ENCODE peak calls at places on chromosomes 11 and 22, in seven cellular contexts. One of them, this sample, is unnamed.

GRCh38 chr11:126385991-126386728 is 30.7 kb downstream of the ST3GAL4 start:
- DNase-seq in H1: no peak
- DNase-seq in trophoblast cell: no peak
- DNase-seq in mesenchymal stem cell: no peak
- DNase-seq in mesendoderm: no peak
- DNase-seq in IMR-90: no peak
- DNase-seq in neuronal stem cell: no peak
- DNase-seq in this sample: no peak

GRCh38 chr11:77193915-77194830 is 66.1 kb downstream of the MYO7A start:
- DNase-seq in neuronal stem cell: no peak
- DNase-seq in trophoblast cell: no peak
- DNase-seq in H1: no peak
- DNase-seq in IMR-90: no peak
- DNase-seq in mesendoderm: no peak
- DNase-seq in mesenchymal stem cell: no peak
- DNase-seq in this sample: no peak

GRCh38 chr11:65357856-65358356 is 3.4 kb downstream of the TIGD3 start:
- DNase-seq in neuronal stem cell: no peak
- DNase-seq in mesenchymal stem cell: peak; percentile 33
- DNase-seq in IMR-90: no peak
- DNase-seq in mesendoderm: no peak
- DNase-seq in H1: no peak
- DNase-seq in trophoblast cell: no peak
- DNase-seq in this sample: no peak

GRCh38 chr11:33258631-33259184 is 1.5 kb downstream of the HIPK3 start:
- DNase-seq in mesendoderm: no peak
- DNase-seq in neuronal stem cell: no peak
- DNase-seq in H1: no peak
- DNase-seq in mesenchymal stem cell: no peak
- DNase-seq in IMR-90: peak; percentile 56
- DNase-seq in trophoblast cell: peak; percentile 76
- DNase-seq in this sample: no peak

GRCh38 chr11:31870609-31871309 is 59.6 kb upstream of the PAX6 start:
- DNase-seq in mesendoderm: peak; percentile 92
- DNase-seq in trophoblast cell: peak; percentile 65
- DNase-seq in H1: peak; percentile 84
- DNase-seq in IMR-90: peak; percentile 33
- DNase-seq in mesenchymal stem cell: peak; percentile 49
- DNase-seq in neuronal stem cell: peak; percentile 85
- DNase-seq in this sample: peak; percentile 92

GRCh38 chr11:26201411-26201810 is 130.5 kb upstream of the ANO3 start:
- DNase-seq in trophoblast cell: no peak
- DNase-seq in neuronal stem cell: no peak
- DNase-seq in mesenchymal stem cell: peak; percentile 78
- DNase-seq in IMR-90: peak; percentile 88
- DNase-seq in mesendoderm: no peak
- DNase-seq in H1: no peak
- DNase-seq in this sample: no peak

GRCh38 chr11:2466869-2467694 is 22.3 kb downstream of the KCNQ1 start:
- DNase-seq in H1: no peak
- DNase-seq in trophoblast cell: no peak
- DNase-seq in mesenchymal stem cell: no peak
- DNase-seq in neuronal stem cell: no peak
- DNase-seq in IMR-90: no peak
- DNase-seq in mesendoderm: no peak
- DNase-seq in this sample: no peak

GRCh38 chr11:104146421-104146820 is 17.5 kb downstream of the PDGFD start:
- DNase-seq in trophoblast cell: no peak
- DNase-seq in IMR-90: no peak
- DNase-seq in H1: no peak
- DNase-seq in mesendoderm: no peak
- DNase-seq in neuronal stem cell: no peak
- DNase-seq in mesenchymal stem cell: no peak
- DNase-seq in this sample: no peak

GRCh38 chr11:111330234-111330893 is 32.0 kb downstream of the POU2AF3 start:
- DNase-seq in neuronal stem cell: no peak
- DNase-seq in mesenchymal stem cell: no peak
- DNase-seq in IMR-90: no peak
- DNase-seq in mesendoderm: no peak
- DNase-seq in H1: no peak
- DNase-seq in trophoblast cell: no peak
- DNase-seq in this sample: no peak

GRCh38 chr11:69369945-69370344 is 76.0 kb downstream of the MYEOV start:
- DNase-seq in IMR-90: no peak
- DNase-seq in mesenchymal stem cell: no peak
- DNase-seq in H1: no peak
- DNase-seq in trophoblast cell: no peak
- DNase-seq in neuronal stem cell: no peak
- DNase-seq in mesendoderm: no peak
- DNase-seq in this sample: no peak

GRCh38 chr22:24402460-24403192 is 24.8 kb upstream of the ADORA2A start:
- DNase-seq in H1: no peak
- DNase-seq in mesenchymal stem cell: peak; percentile 94
- DNase-seq in IMR-90: peak; percentile 94
- DNase-seq in neuronal stem cell: no peak
- DNase-seq in mesendoderm: no peak
- DNase-seq in trophoblast cell: peak; percentile 57
- DNase-seq in this sample: no peak

GRCh38 chr11:104610597-104610996 is 287.7 kb downstream of the CASP12 start:
- DNase-seq in IMR-90: no peak
- DNase-seq in mesendoderm: no peak
- DNase-seq in H1: no peak
- DNase-seq in neuronal stem cell: no peak
- DNase-seq in mesenchymal stem cell: no peak
- DNase-seq in trophoblast cell: no peak
- DNase-seq in this sample: no peak

GRCh38 chr11:36746886-36747710 is 149.1 kb upstream of the RAG2 start:
- DNase-seq in IMR-90: peak; percentile 92
- DNase-seq in mesenchymal stem cell: peak; percentile 87
- DNase-seq in mesendoderm: peak; percentile 92
- DNase-seq in trophoblast cell: peak; percentile 92
- DNase-seq in H1: peak; percentile 92
- DNase-seq in neuronal stem cell: peak; percentile 90
- DNase-seq in this sample: peak; percentile 90

GRCh38 chr11:23856654-23857053 is 640.2 kb upstream of the LUZP2 start:
- DNase-seq in mesendoderm: no peak
- DNase-seq in neuronal stem cell: no peak
- DNase-seq in trophoblast cell: no peak
- DNase-seq in IMR-90: peak; percentile 67
- DNase-seq in H1: no peak
- DNase-seq in mesenchymal stem cell: peak; percentile 86
- DNase-seq in this sample: no peak

GRCh38 chr11:20417771-20418170 is 30.3 kb downstream of the PRMT3 start:
- DNase-seq in IMR-90: no peak
- DNase-seq in mesenchymal stem cell: no peak
- DNase-seq in H1: no peak
- DNase-seq in mesendoderm: no peak
- DNase-seq in trophoblast cell: no peak
- DNase-seq in neuronal stem cell: no peak
- DNase-seq in this sample: no peak

GRCh38 chr11:118915396-118915795 is 10.3 kb downstream of the BCL9L start:
- DNase-seq in neuronal stem cell: no peak
- DNase-seq in IMR-90: no peak
- DNase-seq in trophoblast cell: no peak
- DNase-seq in H1: no peak
- DNase-seq in mesenchymal stem cell: no peak
- DNase-seq in mesendoderm: no peak
- DNase-seq in this sample: no peak

GRCh38 chr11:119316729-119317591 is at the start of gene MCAM:
- DNase-seq in mesendoderm: peak; percentile 75
- DNase-seq in neuronal stem cell: no peak
- DNase-seq in trophoblast cell: peak; percentile 65
- DNase-seq in IMR-90: peak; percentile 48
- DNase-seq in H1: peak; percentile 76
- DNase-seq in mesenchymal stem cell: peak; percentile 71
- DNase-seq in this sample: peak; percentile 69

GRCh38 chr11:84398017-84398626 is 1112.0 kb upstream of the CCDC90B start:
- DNase-seq in mesendoderm: peak; percentile 66
- DNase-seq in IMR-90: peak; percentile 1
- DNase-seq in trophoblast cell: peak; percentile 7
- DNase-seq in neuronal stem cell: no peak
- DNase-seq in mesenchymal stem cell: peak; percentile 24
- DNase-seq in H1: no peak
- DNase-seq in this sample: no peak

GRCh38 chr11:61545341-61545740 is 35.5 kb downstream of the SYT7 start:
- DNase-seq in mesenchymal stem cell: no peak
- DNase-seq in neuronal stem cell: no peak
- DNase-seq in IMR-90: no peak
- DNase-seq in H1: no peak
- DNase-seq in trophoblast cell: peak; percentile 9
- DNase-seq in mesendoderm: peak; percentile 55
- DNase-seq in this sample: no peak

GRCh38 chr11:134003792-134004405 is 47.1 kb upstream of the IGSF9B start:
- DNase-seq in trophoblast cell: no peak
- DNase-seq in mesendoderm: no peak
- DNase-seq in neuronal stem cell: no peak
- DNase-seq in IMR-90: no peak
- DNase-seq in H1: no peak
- DNase-seq in mesenchymal stem cell: no peak
- DNase-seq in this sample: no peak

GRCh38 chr11:129969973-129970372 is 32.7 kb downstream of the PRDM10 start:
- DNase-seq in mesendoderm: no peak
- DNase-seq in IMR-90: no peak
- DNase-seq in mesenchymal stem cell: no peak
- DNase-seq in trophoblast cell: no peak
- DNase-seq in H1: no peak
- DNase-seq in neuronal stem cell: no peak
- DNase-seq in this sample: no peak

GRCh38 chr11:1778141-1778911 is 14.6 kb upstream of the CTSD start:
- DNase-seq in trophoblast cell: no peak
- DNase-seq in H1: no peak
- DNase-seq in neuronal stem cell: no peak
- DNase-seq in IMR-90: no peak
- DNase-seq in mesendoderm: no peak
- DNase-seq in mesenchymal stem cell: no peak
- DNase-seq in this sample: no peak

GRCh38 chr11:30459821-30460220 is 126.3 kb downstream of the MPPED2 start:
- DNase-seq in neuronal stem cell: no peak
- DNase-seq in H1: no peak
- DNase-seq in trophoblast cell: no peak
- DNase-seq in mesenchymal stem cell: no peak
- DNase-seq in IMR-90: no peak
- DNase-seq in mesendoderm: no peak
- DNase-seq in this sample: no peak

GRCh38 chr11:46246514-46246913 is 30.9 kb upstream of the CREB3L1 start:
- DNase-seq in neuronal stem cell: no peak
- DNase-seq in trophoblast cell: no peak
- DNase-seq in mesendoderm: no peak
- DNase-seq in IMR-90: peak; percentile 47
- DNase-seq in mesenchymal stem cell: peak; percentile 59
- DNase-seq in H1: no peak
- DNase-seq in this sample: no peak

GRCh38 chr22:37566329-37566837 is 6.1 kb downstream of the CDC42EP1 start:
- DNase-seq in IMR-90: no peak
- DNase-seq in trophoblast cell: no peak
- DNase-seq in mesendoderm: no peak
- DNase-seq in H1: no peak
- DNase-seq in mesenchymal stem cell: no peak
- DNase-seq in neuronal stem cell: no peak
- DNase-seq in this sample: peak; percentile 28

GRCh38 chr11:66371627-66372415 is at the start of gene SLC29A2:
- DNase-seq in mesendoderm: peak; percentile 98
- DNase-seq in trophoblast cell: peak; percentile 89
- DNase-seq in neuronal stem cell: peak; percentile 90
- DNase-seq in IMR-90: no peak
- DNase-seq in H1: peak; percentile 94
- DNase-seq in mesenchymal stem cell: peak; percentile 51
- DNase-seq in this sample: peak; percentile 98
- H3K23ac ChIP-seq in mesendoderm: peak within 1 kb of the TSS; percentile 56
- H3K23ac ChIP-seq in trophoblast cell: no peak within 1 kb of the TSS
- H3K23ac ChIP-seq in neuronal stem cell: peak within 1 kb of the TSS; percentile 66
- H3K23ac ChIP-seq in IMR-90: peak within 1 kb of the TSS; percentile 71
- H3K23ac ChIP-seq in H1: no peak within 1 kb of the TSS
- H3K23ac ChIP-seq in mesenchymal stem cell: no peak within 1 kb of the TSS
- H3K23ac ChIP-seq in this sample: no peak within 1 kb of the TSS

DNA sequence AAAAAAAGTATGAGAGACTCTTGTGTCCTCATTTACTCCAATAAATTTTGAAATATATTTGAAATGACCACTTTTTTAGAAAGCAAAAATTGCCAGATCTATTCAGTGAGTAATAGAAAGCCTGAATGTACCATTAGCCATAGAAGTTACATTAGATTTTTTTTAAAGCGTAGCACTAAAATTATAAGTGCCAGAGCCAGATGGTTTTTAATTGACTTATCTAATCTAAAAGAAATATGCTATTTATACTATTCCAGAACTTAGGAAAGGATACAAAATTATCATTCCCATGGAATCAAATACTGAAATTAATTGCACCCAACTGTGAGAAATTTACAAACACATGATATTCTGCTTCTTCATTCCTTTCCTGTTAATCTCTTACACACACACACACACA is 64.4 kb upstream of the SLC17A6 start:
- DNase-seq in mesenchymal stem cell: no peak
- DNase-seq in mesendoderm: no peak
- DNase-seq in IMR-90: no peak
- DNase-seq in trophoblast cell: no peak
- DNase-seq in neuronal stem cell: no peak
- DNase-seq in H1: no peak
- DNase-seq in this sample: no peak
- H3K23ac ChIP-seq in mesenchymal stem cell: no peak overlapping the region
- H3K23ac ChIP-seq in mesendoderm: no peak overlapping the region
- H3K23ac ChIP-seq in IMR-90: no peak overlapping the region
- H3K23ac ChIP-seq in trophoblast cell: no peak overlapping the region
- H3K23ac ChIP-seq in neuronal stem cell: no peak overlapping the region
- H3K23ac ChIP-seq in H1: no peak overlapping the region
- H3K23ac ChIP-seq in this sample: no peak overlapping the region

DNA sequence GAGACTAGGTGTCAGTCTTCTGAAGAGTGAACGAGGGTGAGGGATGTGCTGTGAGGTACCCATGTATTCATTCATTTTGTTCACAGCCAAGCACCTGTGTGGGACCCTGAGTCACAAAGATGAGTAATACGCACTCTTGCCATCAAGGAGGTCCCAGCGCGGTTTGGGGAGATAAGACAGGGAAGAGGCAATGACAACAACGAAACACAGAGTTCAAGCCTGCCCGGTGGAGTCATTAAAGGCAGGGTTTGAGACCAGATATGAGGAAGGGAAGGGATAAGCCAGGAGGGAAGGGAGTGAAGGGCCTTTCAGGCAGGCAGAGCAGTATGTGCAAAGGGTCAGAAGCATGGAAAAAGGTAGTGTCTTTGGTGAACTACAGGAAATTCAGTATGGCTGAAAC is 4.6 kb downstream of the DCHS1 start:
- DNase-seq in mesendoderm: no peak
- DNase-seq in trophoblast cell: peak; percentile 31
- DNase-seq in IMR-90: peak; percentile 55
- DNase-seq in mesenchymal stem cell: no peak
- DNase-seq in H1: no peak
- DNase-seq in neuronal stem cell: no peak
- DNase-seq in this sample: no peak
- H3K23ac ChIP-seq in mesendoderm: no peak overlapping the region
- H3K23ac ChIP-seq in trophoblast cell: no peak overlapping the region
- H3K23ac ChIP-seq in IMR-90: no peak overlapping the region
- H3K23ac ChIP-seq in mesenchymal stem cell: no peak overlapping the region
- H3K23ac ChIP-seq in H1: no peak overlapping the region
- H3K23ac ChIP-seq in neuronal stem cell: no peak overlapping the region
- H3K23ac ChIP-seq in this sample: no peak overlapping the region

DNA sequence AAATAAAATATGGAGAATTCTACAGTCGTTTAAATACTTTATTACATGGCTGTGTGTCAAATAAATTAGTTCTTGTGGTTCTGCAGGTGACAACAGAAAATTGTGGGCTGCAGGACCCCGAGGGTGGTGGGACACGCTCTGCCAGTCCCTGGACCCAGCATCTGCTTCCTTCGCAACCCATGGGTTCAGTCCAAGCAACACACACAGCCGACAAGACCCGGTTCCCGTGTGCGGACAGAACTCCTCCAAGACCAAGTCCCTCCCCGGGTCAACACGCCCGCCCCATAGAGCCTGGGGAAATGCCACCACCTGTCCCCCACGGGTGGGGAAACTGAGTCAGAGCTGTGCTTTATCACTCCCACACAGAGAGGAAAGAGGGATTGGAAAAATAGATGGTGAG is 238.9 kb downstream of the BRD1 start:
- DNase-seq in mesenchymal stem cell: no peak
- DNase-seq in H1: no peak
- DNase-seq in trophoblast cell: no peak
- DNase-seq in neuronal stem cell: no peak
- DNase-seq in mesendoderm: no peak
- DNase-seq in IMR-90: no peak
- DNase-seq in this sample: no peak
- H3K23ac ChIP-seq in mesenchymal stem cell: no peak overlapping the region
- H3K23ac ChIP-seq in H1: no peak overlapping the region
- H3K23ac ChIP-seq in trophoblast cell: no peak overlapping the region
- H3K23ac ChIP-seq in neuronal stem cell: no peak overlapping the region
- H3K23ac ChIP-seq in mesendoderm: no peak overlapping the region
- H3K23ac ChIP-seq in IMR-90: no peak overlapping the region
- H3K23ac ChIP-seq in this sample: no peak overlapping the region